ENCODE peak calls at places on chromosome 13, in nine cellular contexts. C, L, V, U, Y, B, A, R and E are unnamed samples.

GRCh38 chr13:49308104-49308875 is 60.6 kb downstream of the CDADC1 start:
- DNase-seq in C (peak; percentile 91), L (no peak), V (no peak), U (no peak), Y (no peak), B (no peak), A (no peak), R (peak; percentile 22), E (no peak)

GRCh38 chr13:37417042-37417441 is 181.5 kb downstream of the POSTN start:
- DNase-seq in C (no peak), L (no peak), V (no peak), U (no peak), Y (no peak), B (no peak), A (no peak), R (no peak), E (no peak)

GRCh38 chr13:27022571-27023311 is 148.9 kb downstream of the USP12 start:
- DNase-seq in C (no peak), L (no peak), V (no peak), U (no peak), Y (no peak), B (no peak), A (peak; percentile 87), R (no peak), E (no peak)

GRCh38 chr13:46295531-46296464 is 84.1 kb downstream of the LRRC63 start:
- DNase-seq in C (peak; percentile 40), L (peak; percentile 28), V (peak; percentile 89), U (peak; percentile 48), Y (peak; percentile 23), B (peak; percentile 29), A (peak; percentile 97), R (peak; percentile 74), E (peak; percentile 47)

GRCh38 chr13:92901739-92902138 is 324.9 kb upstream of the GPC6 start:
- DNase-seq in C (no peak), L (no peak), V (no peak), U (no peak), Y (no peak), B (no peak), A (no peak), R (no peak), E (no peak)

GRCh38 chr13:93172109-93172508 is 54.5 kb upstream of the GPC6 start:
- DNase-seq in C (peak; percentile 19), L (no peak), V (no peak), U (no peak), Y (no peak), B (no peak), A (peak; percentile 9), R (no peak), E (no peak)

GRCh38 chr13:61258185-61258584 is 157.5 kb downstream of the PCDH20 start:
- DNase-seq in C (no peak), L (no peak), V (no peak), U (no peak), Y (no peak), B (no peak), A (no peak), R (no peak), E (no peak)

GRCh38 chr13:44273991-44274810 is 99.4 kb upstream of the SERP2 start:
- DNase-seq in C (no peak), L (no peak), V (peak; percentile 85), U (no peak), Y (peak; percentile 5), B (no peak), A (peak; percentile 65), R (no peak), E (peak; percentile 38)

GRCh38 chr13:48782429-48782840 is 128.7 kb downstream of the CYSLTR2 start:
- DNase-seq in C (no peak), L (no peak), V (no peak), U (no peak), Y (no peak), B (no peak), A (no peak), R (no peak), E (no peak)

GRCh38 chr13:73138276-73138950 is 79.6 kb downstream of the KLF5 start:
- DNase-seq in C (no peak), L (no peak), V (no peak), U (no peak), Y (no peak), B (no peak), A (peak; percentile 80), R (peak; percentile 45), E (no peak)

GRCh38 chr13:98626298-98626940 is 49.5 kb upstream of the STK24 start:
- DNase-seq in C (no peak), L (no peak), V (no peak), U (no peak), Y (no peak), B (no peak), A (peak; percentile 18), R (no peak), E (no peak)

GRCh38 chr13:20610006-20610405 is 43.0 kb downstream of the IFT88 start:
- DNase-seq in C (no peak), L (no peak), V (no peak), U (no peak), Y (no peak), B (no peak), A (peak; percentile 21), R (peak; percentile 12), E (no peak)

GRCh38 chr13:36819811-36820140 is 754 bp downstream of the RFXAP start:
- DNase-seq in C (no peak), L (no peak), V (peak; percentile 18), U (peak; percentile 38), Y (no peak), B (no peak), A (peak; percentile 47), R (peak; percentile 10), E (no peak)

GRCh38 chr13:73973156-73973555 is 161.0 kb downstream of the KLF12 start:
- DNase-seq in C (no peak), L (no peak), V (no peak), U (no peak), Y (no peak), B (no peak), A (no peak), R (no peak), E (no peak)

GRCh38 chr13:21106089-21106488 is 44.7 kb upstream of the LATS2 start:
- DNase-seq in C (no peak), L (no peak), V (no peak), U (no peak), Y (no peak), B (no peak), A (peak; percentile 80), R (peak; percentile 20), E (no peak)

GRCh38 chr13:102847272-102848234 is 1.7 kb downstream of the ERCC5 start:
- DNase-seq in C (no peak), L (no peak), V (peak; percentile 45), U (no peak), Y (no peak), B (no peak), A (peak; percentile 49), R (peak; percentile 11), E (no peak)

GRCh38 chr13:43405457-43405856 is 381.3 kb downstream of the ENOX1 start:
- DNase-seq in C (no peak), L (no peak), V (no peak), U (no peak), Y (no peak), B (no peak), A (peak; percentile 68), R (peak; percentile 18), E (no peak)

GRCh38 chr13:44934724-44935123 is 54.5 kb downstream of the NUFIP1 start:
- DNase-seq in C (no peak), L (peak; percentile 5), V (no peak), U (no peak), Y (no peak), B (no peak), A (peak; percentile 66), R (no peak), E (no peak)

GRCh38 chr13:28716511-28716910 is 2.3 kb downstream of the SLC46A3 start:
- DNase-seq in C (no peak), L (no peak), V (no peak), U (no peak), Y (no peak), B (no peak), A (peak; percentile 93), R (peak; percentile 71), E (no peak)

GRCh38 chr13:85618514-85618913 is 180.7 kb downstream of the SLITRK6 start:
- DNase-seq in C (no peak), L (no peak), V (no peak), U (no peak), Y (no peak), B (no peak), A (no peak), R (no peak), E (no peak)

GRCh38 chr13:50732712-50733111 is 110.8 kb downstream of the DLEU7 start:
- DNase-seq in C (no peak), L (no peak), V (no peak), U (no peak), Y (no peak), B (no peak), A (peak; percentile 85), R (peak; percentile 47), E (no peak)

GRCh38 chr13:111145506-111145905 is 30.4 kb downstream of the ARHGEF7 start:
- DNase-seq in C (no peak), L (no peak), V (no peak), U (no peak), Y (no peak), B (no peak), A (no peak), R (no peak), E (no peak)

GRCh38 chr13:83503424-83503823 is 378.9 kb downstream of the SLITRK1 start:
- DNase-seq in C (no peak), L (no peak), V (no peak), U (no peak), Y (no peak), B (no peak), A (peak; percentile 84), R (peak; percentile 43), E (no peak)

GRCh38 chr13:38566526-38566925 is 120.4 kb upstream of the FREM2 start:
- DNase-seq in C (no peak), L (no peak), V (no peak), U (no peak), Y (no peak), B (no peak), A (peak; percentile 6), R (no peak), E (no peak)

GRCh38 chr13:23848019-23848418 is 41.2 kb downstream of the MIPEP start:
- DNase-seq in C (no peak), L (no peak), V (no peak), U (no peak), Y (no peak), B (no peak), A (peak; percentile 40), R (no peak), E (no peak)

GRCh38 chr13:74920945-74921725 is 560.8 kb downstream of the TBC1D4 start:
- DNase-seq in C (no peak), L (no peak), V (no peak), U (no peak), Y (no peak), B (no peak), A (no peak), R (no peak), E (no peak)